ENCODE peak calls at places on chromosome 15, in five cellular contexts. H, X, Y, U and Q are unnamed samples.

GRCh38 chr15:100958326-100959065 is 39.3 kb downstream of the LRRK1 start:
- DNase-seq in Y (no peak), U (no peak), H (peak), X (peak), Q (no peak)

GRCh38 chr15:70560617-70561328 is 202.6 kb downstream of the UACA start:
- DNase-seq in Y (peak), H (no peak), U (no peak), X (no peak), Q (no peak)

GRCh38 chr15:55319537-55320325 is 709 bp downstream of the PIGB start:
- DNase-seq in Y (no peak), X (peak), U (peak), H (peak), Q (peak)

GRCh38 chr15:35999211-35999610 is 453.2 kb upstream of the DPH6 start:
- DNase-seq in Y (no peak), U (no peak), X (peak), H (no peak), Q (no peak)

GRCh38 chr15:69280783-69281182 is 17.9 kb upstream of the PAQR5 start:
- DNase-seq in U (no peak), H (peak), Y (no peak), X (no peak), Q (no peak)

GRCh38 chr15:99613481-99613880 is 47.7 kb downstream of the MEF2A start:
- DNase-seq in H (no peak), X (no peak), U (no peak), Y (no peak), Q (no peak)

GRCh38 chr15:96328101-96328958 is 2.2 kb upstream of the NR2F2 start:
- DNase-seq in H (peak), U (no peak), X (peak), Y (no peak), Q (no peak)

GRCh38 chr15:35141743-35142356 is 56.8 kb upstream of the NANOGP8 start:
- DNase-seq in U (no peak), Y (no peak), X (peak), H (peak), Q (no peak)

GRCh38 chr15:67762610-67763368 is 62.5 kb upstream of the SKOR1 start:
- DNase-seq in H (peak), U (no peak), X (no peak), Y (no peak), Q (no peak)

GRCh38 chr15:37002041-37002689 is 98.2 kb downstream of the MEIS2 start:
- DNase-seq in X (no peak), H (no peak), U (no peak), Y (no peak), Q (no peak)

GRCh38 chr15:64452988-64453688 is 7.2 kb upstream of the ZNF609 start:
- DNase-seq in X (peak), U (peak), Y (no peak), H (no peak), Q (no peak)

GRCh38 chr15:45276851-45277250 is 24.8 kb downstream of the SLC28A2 start:
- DNase-seq in H (peak), X (peak), Y (peak), U (peak), Q (peak)

GRCh38 chr15:36814708-36815107 is 235.3 kb downstream of the CDIN1 start:
- DNase-seq in Y (no peak), X (peak), H (peak), U (no peak), Q (no peak)

GRCh38 chr15:76162050-76162425 is 102.3 kb downstream of the TMEM266 start:
- DNase-seq in X (no peak), U (no peak), H (no peak), Y (no peak), Q (no peak)

GRCh38 chr15:100113351-100114075 is 228.3 kb downstream of the ADAMTS17 start:
- DNase-seq in X (no peak), H (no peak), Y (no peak), U (no peak), Q (no peak)

GRCh38 chr15:44595656-44596510 is 58.9 kb downstream of the EIF3J start:
- DNase-seq in H (no peak), Y (no peak), U (no peak), X (no peak), Q (no peak)

GRCh38 chr15:100189849-100190248 is 151.9 kb downstream of the ADAMTS17 start:
- DNase-seq in H (no peak), U (no peak), X (peak), Y (no peak), Q (no peak)

GRCh38 chr15:87031545-87032230 is 952.0 kb downstream of the AGBL1 start:
- DNase-seq in U (no peak), X (peak), Y (no peak), H (no peak), Q (no peak)

GRCh38 chr15:69659454-69660050 is 206.9 kb downstream of the RPLP1 start:
- DNase-seq in Y (no peak), X (no peak), U (no peak), H (no peak), Q (no peak)

GRCh38 chr15:96181873-96182301 is 148.6 kb upstream of the NR2F2 start:
- DNase-seq in H (peak), U (no peak), X (peak), Y (no peak), Q (no peak)

GRCh38 chr15:89401636-89402252 is 67.1 kb upstream of the POLG start:
- DNase-seq in U (no peak), H (peak), X (peak), Y (no peak), Q (peak)

GRCh38 chr15:46413799-46414198 is 779.0 kb downstream of the SQOR start:
- DNase-seq in Y (no peak), X (peak), U (no peak), H (peak), Q (no peak)

GRCh38 chr15:68114356-68114755 is 60.2 kb downstream of the PIAS1 start:
- DNase-seq in X (peak), U (no peak), Y (no peak), H (peak), Q (no peak)

GRCh38 chr15:85406916-85407315 is 26.5 kb downstream of the AKAP13 start:
- DNase-seq in X (peak), H (peak), Y (no peak), U (no peak), Q (no peak)

GRCh38 chr15:31396881-31397560 is 70.4 kb downstream of the KLF13 start:
- DNase-seq in X (peak), H (peak), Y (peak), U (peak), Q (no peak)

GRCh38 chr15:51499379-51499976 is 123.1 kb downstream of the DMXL2 start:
- DNase-seq in H (peak), U (peak), X (peak), Y (peak), Q (peak)

GRCh38 chr15:33852094-33852493 is 116.2 kb upstream of the CHRM5 start:
- DNase-seq in H (peak), Y (no peak), X (peak), U (peak), Q (no peak)

GRCh38 chr15:67175643-67176071 is 78.8 kb downstream of the AAGAB start:
- DNase-seq in U (no peak), H (peak), X (no peak), Y (no peak), Q (no peak)

DNA sequence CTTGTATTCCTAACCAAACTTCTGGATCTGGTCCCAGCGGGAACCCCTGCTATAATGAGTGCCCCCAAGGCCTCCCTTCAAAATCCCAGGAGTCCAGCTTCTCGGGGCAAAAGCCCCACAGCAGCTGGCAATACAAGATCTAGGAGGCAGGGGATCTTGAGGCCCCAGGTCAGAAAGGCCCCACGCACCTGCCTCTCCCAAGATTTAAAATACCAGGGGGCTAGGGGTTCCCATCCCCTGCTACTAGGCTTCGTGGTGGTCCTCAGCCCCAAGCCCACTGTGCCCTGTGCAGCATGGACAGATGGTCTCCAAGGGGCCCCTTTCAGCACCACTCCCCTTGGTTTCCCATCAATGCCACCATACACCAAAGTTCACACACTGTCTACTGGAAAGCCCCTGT is 15.8 kb upstream of the CYP11A1 start:
- DNase-seq in X (no peak), H (no peak), Y (no peak), U (no peak), Q (no peak)
- H3K4me2 ChIP-seq in X (no peak), H (no peak), Y (no peak), U (no peak), Q (peak)

DNA sequence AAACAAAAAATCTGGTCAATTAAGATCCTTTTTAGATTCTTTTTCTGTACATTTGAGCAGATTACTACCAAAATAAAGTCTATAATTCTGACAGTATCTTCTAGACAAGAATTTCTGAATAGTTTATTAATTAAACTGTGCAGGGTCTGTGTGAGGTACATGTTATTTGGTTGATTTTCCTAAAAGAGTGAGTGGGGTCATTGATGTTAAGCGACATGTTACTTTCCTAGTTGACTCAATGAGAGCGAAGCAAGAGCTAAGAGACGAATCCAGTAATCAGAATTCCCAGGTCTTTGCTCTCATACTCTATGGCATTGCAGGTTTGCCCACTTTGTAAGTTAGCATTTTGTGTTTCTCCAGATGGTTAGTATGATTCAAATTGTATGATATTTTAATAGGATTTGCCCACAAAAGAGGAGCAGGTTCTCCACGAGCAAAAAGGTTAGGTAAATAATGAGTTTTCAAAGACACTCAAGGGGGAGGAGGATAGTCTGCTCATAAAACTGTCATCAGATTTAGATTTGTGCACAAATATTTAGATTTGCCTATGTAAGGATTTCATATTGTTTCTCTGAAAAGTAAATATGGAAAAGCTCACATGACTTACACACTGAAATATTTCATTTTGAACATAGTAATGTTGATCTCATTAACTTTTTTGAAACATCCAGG is 217.2 kb upstream of the CGNL1 start:
- DNase-seq in X (no peak), Y (no peak), H (no peak), U (no peak), Q (no peak)
- H3K4me2 ChIP-seq in X (no peak), Y (no peak), H (peak), U (no peak), Q (no peak)

GRCh38 chr15:40098489-40099261 is 10.0 kb downstream of the BMF start:
- DNase-seq in Y (peak), U (no peak), H (peak), X (peak), Q (peak)

GRCh38 chr15:40097968-40098476 is 10.7 kb downstream of the BMF start:
- DNase-seq in Y (peak), U (no peak), H (peak), X (no peak), Q (no peak)

GRCh38 chr15:40100947-40101905 is 7.5 kb downstream of the BMF start:
- DNase-seq in X (no peak), H (no peak), Y (no peak), U (no peak), Q (peak)

GRCh38 chr15:40103124-40103858 is 5.4 kb downstream of the BMF start:
- DNase-seq in Y (peak), X (peak), H (peak), U (peak), Q (no peak)

DNA sequence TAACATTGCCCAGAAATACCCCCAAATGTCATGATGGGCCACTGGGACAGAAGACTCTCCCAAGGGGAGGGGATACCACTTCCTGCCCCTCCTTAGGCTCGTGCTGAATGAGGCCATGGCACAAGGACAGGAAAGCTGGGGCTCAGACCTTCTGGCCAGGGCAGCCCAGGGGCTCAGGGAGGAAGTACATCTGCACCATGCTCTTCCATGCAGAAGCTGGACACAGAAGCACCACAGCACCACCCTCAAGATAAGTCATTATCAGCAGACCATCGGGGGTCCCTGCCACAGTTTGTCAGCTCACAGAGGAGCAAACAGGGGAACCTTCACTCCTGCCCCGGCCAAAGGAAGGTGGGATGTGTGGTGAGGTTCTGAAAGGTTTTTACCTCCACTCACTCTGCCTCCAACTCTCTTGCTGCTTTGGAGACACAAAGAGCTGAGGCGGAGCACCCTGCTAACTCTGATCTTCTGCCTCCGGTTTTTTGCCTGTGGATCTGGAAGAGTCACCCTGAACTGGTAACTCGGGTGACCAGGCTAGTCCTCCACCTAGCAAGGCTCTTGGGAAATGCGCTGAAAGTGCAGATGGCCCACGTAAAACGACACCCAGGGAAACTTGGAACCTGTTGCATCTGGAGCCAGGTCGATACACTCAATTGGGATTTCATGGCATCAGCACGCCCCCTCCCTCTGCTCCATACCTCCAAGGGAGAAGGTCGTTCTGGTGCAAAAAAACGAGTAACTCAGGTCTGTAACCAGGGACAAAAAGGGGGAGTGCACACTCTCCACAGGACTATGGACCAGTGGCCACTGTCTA is 8.3 kb downstream of the BMF start:
- DNase-seq in Y (no peak), H (no peak), U (no peak), X (no peak), Q (no peak)
- H3K4me2 ChIP-seq in Y (peak), H (no peak), U (no peak), X (no peak), Q (peak)

DNA sequence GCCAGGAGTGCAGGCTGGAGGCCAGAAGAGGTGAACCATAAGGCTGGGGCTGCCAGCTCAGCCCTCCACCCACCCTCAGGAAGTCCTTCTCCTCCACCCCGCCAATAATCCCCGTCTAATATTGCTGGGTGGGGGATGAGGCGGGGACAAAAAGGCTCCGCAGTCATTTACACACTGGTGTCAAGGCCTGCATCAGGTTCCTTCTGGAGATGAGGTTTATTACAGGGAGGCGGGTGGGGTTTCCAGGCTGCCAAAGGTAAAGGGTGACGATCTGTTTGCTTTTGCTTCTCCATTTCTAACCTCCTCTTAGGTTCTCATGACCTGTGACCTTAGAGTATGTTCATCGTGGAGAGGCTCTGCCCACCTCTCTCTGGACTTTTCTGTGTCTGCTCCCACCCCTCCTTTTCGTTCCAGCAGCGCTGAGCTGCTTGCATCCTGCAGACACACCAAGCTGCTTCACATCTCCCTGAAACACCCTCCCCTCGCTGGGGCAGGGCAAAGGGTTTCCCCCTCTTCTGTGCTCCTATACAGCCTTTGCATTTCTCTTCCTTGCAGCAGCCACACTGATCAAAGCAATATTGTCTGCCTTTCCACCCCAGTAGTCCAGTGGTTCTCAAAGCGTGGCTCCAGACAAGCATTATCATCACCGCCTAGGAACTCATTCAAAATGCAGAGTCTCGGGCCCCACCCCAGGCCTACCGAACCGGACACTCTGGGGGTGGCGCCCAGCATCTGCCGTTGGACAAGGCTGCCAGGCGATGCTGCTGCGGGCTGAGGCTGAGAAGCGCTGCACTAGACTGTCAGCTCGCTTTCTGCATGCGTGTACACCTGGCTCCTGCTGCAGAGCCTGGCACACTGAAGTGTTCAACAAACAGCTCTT is 26.6 kb downstream of the CA12 start:
- DNase-seq in H (no peak), X (no peak), U (no peak), Y (no peak), Q (no peak)
- H3K4me2 ChIP-seq in H (no peak), X (no peak), U (no peak), Y (no peak), Q (no peak)

DNA sequence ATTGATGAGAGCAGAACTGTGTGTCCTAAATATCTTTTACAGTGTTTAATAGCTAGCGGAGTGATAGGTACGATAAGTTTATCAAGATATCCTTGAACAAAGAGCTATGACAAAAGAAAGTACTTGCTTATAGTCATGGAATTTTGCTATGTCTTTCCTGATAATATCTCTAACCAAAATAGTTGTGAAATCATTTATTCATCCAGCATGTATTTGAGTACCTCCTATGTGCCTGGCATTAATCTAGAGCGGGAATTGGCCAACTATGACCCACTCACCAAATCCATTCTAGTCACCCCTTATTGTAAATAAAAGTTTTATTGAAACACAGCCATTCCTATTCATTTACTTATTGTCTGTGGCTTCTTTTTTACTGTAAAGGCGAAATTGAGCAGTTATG is 46.6 kb downstream of the ZFAND6 start:
- DNase-seq in Y (no peak), X (peak), H (peak), U (no peak), Q (no peak)
- H3K4me2 ChIP-seq in Y (no peak), X (peak), H (peak), U (no peak), Q (no peak)

GRCh38 chr15:41944313-41944940 is 27.9 kb downstream of the EHD4 start:
- DNase-seq in X (peak), U (peak), Y (no peak), H (peak), Q (no peak)

GRCh38 chr15:41942886-41943285 is 29.5 kb downstream of the EHD4 start:
- DNase-seq in Y (no peak), X (no peak), H (no peak), U (no peak), Q (no peak)

GRCh38 chr15:41945221-41945620 is 27.1 kb downstream of the EHD4 start:
- DNase-seq in X (no peak), Y (no peak), U (no peak), H (no peak), Q (no peak)

GRCh38 chr15:41941644-41942415 is 30.5 kb downstream of the EHD4 start:
- DNase-seq in H (no peak), X (no peak), Y (peak), U (peak), Q (no peak)

DNA sequence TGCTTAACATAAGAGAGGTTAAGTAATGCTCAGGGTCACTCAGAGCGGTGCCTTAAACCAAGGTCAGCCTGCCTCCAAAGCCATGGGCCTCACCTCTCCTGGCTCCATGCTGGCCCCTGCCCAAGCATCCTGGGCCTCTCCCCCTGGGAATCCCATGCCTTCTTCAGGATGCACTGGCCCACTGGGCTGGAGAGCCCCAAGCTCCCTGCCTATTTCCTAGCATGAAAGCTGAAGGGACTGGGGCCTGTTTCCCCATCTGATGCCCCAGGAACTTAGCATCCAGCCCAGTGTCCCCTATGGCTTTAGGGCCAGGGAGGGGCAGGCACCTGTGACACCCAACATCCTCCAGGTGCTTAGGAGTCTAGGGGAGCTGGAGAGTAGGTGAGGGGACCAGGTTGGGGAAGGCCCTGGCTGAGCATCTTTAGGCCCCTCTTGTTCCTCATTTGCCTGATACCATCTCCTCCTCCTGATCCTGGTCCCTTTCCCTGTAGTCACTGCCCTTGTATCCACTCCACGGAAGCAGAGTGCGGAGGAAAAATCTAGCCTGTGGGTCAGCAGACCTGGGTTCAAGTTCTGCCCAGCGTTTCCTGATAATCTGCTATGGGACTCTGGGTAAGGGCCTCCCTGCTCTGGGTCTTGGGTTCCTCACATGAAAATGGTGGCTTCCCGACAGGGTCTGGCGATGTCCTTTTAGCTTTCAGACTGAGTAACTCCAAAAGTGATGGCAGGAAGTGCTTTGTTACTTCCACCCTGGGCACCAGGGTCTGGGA is 28.6 kb downstream of the EHD4 start:
- DNase-seq in X (no peak), H (no peak), U (no peak), Y (no peak), Q (no peak)
- H3K4me2 ChIP-seq in X (peak), H (peak), U (no peak), Y (no peak), Q (no peak)

GRCh38 chr15:74531144-74531811 is 9.7 kb upstream of the ARID3B start:
- DNase-seq in X (peak), U (peak), H (peak), Y (peak), Q (no peak)
- H3K4me2 ChIP-seq in X (peak), U (peak), H (peak), Y (peak), Q (no peak)